ENCODE peak calls at places on chromosome 1, in eight cellular contexts. I, P, V, U, Q, L, Z and O are unnamed samples.
A peak's percentile ranks its signal among the peaks of the same experiment; 100 is the strongest.

GRCh38 chr1:56557746-56558145 is 21.6 kb downstream of the PLPP3 start:
- DNase-seq in I (no peak), P (no peak), V (no peak), U (no peak), Q (no peak), L (no peak), Z (no peak), O (no peak)

GRCh38 chr1:228393268-228393699 is 13.4 kb downstream of the TRIM11 start:
- DNase-seq in I (no peak), P (no peak), V (peak; percentile 84), U (no peak), Q (peak; percentile 32), L (no peak), Z (peak; percentile 36), O (peak; percentile 16)

GRCh38 chr1:151720974-151721787 is at the start of gene RIIAD1:
- DNase-seq in I (peak; percentile 91), P (peak; percentile 37), V (peak; percentile 25), U (peak; percentile 89), Q (no peak), L (no peak), Z (no peak), O (no peak)

GRCh38 chr1:214022810-214023425 is 35.1 kb downstream of the PROX1 start:
- DNase-seq in I (no peak), P (no peak), V (no peak), U (no peak), Q (no peak), L (no peak), Z (no peak), O (no peak)

GRCh38 chr1:209534496-209535250 is 48.8 kb upstream of the CAMK1G start:
- DNase-seq in I (no peak), P (no peak), V (no peak), U (no peak), Q (no peak), L (no peak), Z (no peak), O (no peak)

GRCh38 chr1:233520510-233521191 is 93.3 kb upstream of the KCNK1 start:
- DNase-seq in I (no peak), P (no peak), V (no peak), U (no peak), Q (no peak), L (no peak), Z (no peak), O (no peak)

GRCh38 chr1:52268372-52268771 is 97.6 kb downstream of the CC2D1B start:
- DNase-seq in I (no peak), P (no peak), V (peak; percentile 71), U (no peak), Q (no peak), L (no peak), Z (no peak), O (no peak)

GRCh38 chr1:16153999-16154673 is 1.7 kb downstream of the EPHA2 start:
- DNase-seq in I (no peak), P (no peak), V (no peak), U (no peak), Q (no peak), L (no peak), Z (no peak), O (no peak)

GRCh38 chr1:70318191-70318590 is 36.3 kb downstream of the ANKRD13C start:
- DNase-seq in I (no peak), P (no peak), V (peak; percentile 9), U (no peak), Q (no peak), L (no peak), Z (no peak), O (no peak)

GRCh38 chr1:238501290-238501689 is 610.6 kb upstream of the ZP4 start:
- DNase-seq in I (no peak), P (no peak), V (no peak), U (no peak), Q (no peak), L (no peak), Z (no peak), O (no peak)

GRCh38 chr1:78121650-78122210 is 76.0 kb downstream of the GIPC2 start:
- DNase-seq in I (no peak), P (no peak), V (no peak), U (no peak), Q (no peak), L (no peak), Z (no peak), O (no peak)

GRCh38 chr1:244559561-244559960 is 93.4 kb upstream of the DESI2 start:
- DNase-seq in I (no peak), P (no peak), V (no peak), U (no peak), Q (no peak), L (no peak), Z (no peak), O (peak; percentile 22)

GRCh38 chr1:111450185-111450584 is 921 bp downstream of the ATP5PB start:
- DNase-seq in I (no peak), P (no peak), V (no peak), U (no peak), Q (no peak), L (no peak), Z (no peak), O (no peak)